ENCODE peak calls at places on chromosomes 4 and X, in ten cellular contexts. T is NB4, W is AG04450, Z is LNCaP clone FGC, X is cardiac muscle cell, E is HepG2, S is AG04449, M is HCT116, L is tibial nerve, O is MM.1S. R is an unnamed sample.

GRCh38 chrX:37454537-37455285 is 105.5 kb downstream of the PRRG1 start:
- DNase-seq in T (no peak), W (no peak), Z (no peak), X (no peak), E (no peak), S (no peak), M (peak; percentile 73), L (no peak), O (no peak), R (no peak)

GRCh38 chrX:153768311-153769157 is 4.5 kb downstream of the PLXNB3 start:
- DNase-seq in T (no peak), W (no peak), Z (no peak), X (no peak), E (no peak), S (no peak), M (no peak), L (no peak), O (no peak), R (no peak)

GRCh38 chr4:173835863-173836262 is 305.8 kb upstream of the HAND2 start:
- DNase-seq in T (no peak), W (peak; percentile 24), Z (no peak), X (peak; percentile 74), E (no peak), S (no peak), M (no peak), L (no peak), O (no peak), R (no peak)

GRCh38 chr4:20272411-20272872 is 20.7 kb downstream of the SLIT2 start:
- DNase-seq in T (no peak), W (no peak), Z (no peak), X (no peak), E (no peak), S (no peak), M (no peak), L (no peak), O (no peak), R (no peak)

GRCh38 chr4:34720563-34720962 is 1523.8 kb downstream of the ARAP2 start:
- DNase-seq in T (peak; percentile 60), W (no peak), Z (peak; percentile 11), X (peak; percentile 58), E (peak; percentile 17), S (no peak), M (peak; percentile 27), L (no peak), O (peak; percentile 47), R (peak; percentile 74)

GRCh38 chr4:162352580-162353107 is 188.8 kb upstream of the FSTL5 start:
- DNase-seq in T (no peak), W (no peak), Z (peak; percentile 45), X (no peak), E (no peak), S (no peak), M (no peak), L (no peak), O (no peak), R (no peak)

GRCh38 chr4:110735691-110736090 is 112.8 kb upstream of the PITX2 start:
- DNase-seq in T (no peak), W (no peak), Z (no peak), X (peak; percentile 18), E (no peak), S (no peak), M (no peak), L (no peak), O (no peak), R (no peak)

GRCh38 chr4:10704050-10704810 is 19.7 kb upstream of the CLNK start:
- DNase-seq in T (no peak), W (no peak), Z (no peak), X (no peak), E (no peak), S (no peak), M (no peak), L (no peak), O (no peak), R (no peak)

GRCh38 chr4:151468715-151469696 is 60.0 kb downstream of the FHIP1A start:
- DNase-seq in T (no peak), W (no peak), Z (no peak), X (no peak), E (no peak), S (no peak), M (no peak), L (no peak), O (no peak), R (no peak)

GRCh38 chrX:43508694-43509093 is 147.4 kb upstream of the MAOA start:
- DNase-seq in T (no peak), W (no peak), Z (no peak), X (no peak), E (no peak), S (no peak), M (no peak), L (no peak), O (no peak), R (no peak)

GRCh38 chr4:2820216-2820982 is 23.2 kb upstream of the ADD1 start:
- DNase-seq in T (no peak), W (no peak), Z (no peak), X (no peak), E (no peak), S (no peak), M (no peak), L (no peak), O (no peak), R (no peak)

GRCh38 chr4:109419679-109420078 is 13.9 kb upstream of the SEC24B start:
- DNase-seq in T (peak; percentile 76), W (no peak), Z (no peak), X (peak; percentile 58), E (no peak), S (no peak), M (no peak), L (no peak), O (no peak), R (no peak)

GRCh38 chr4:109412805-109413204 is 20.8 kb upstream of the SEC24B start:
- DNase-seq in T (no peak), W (no peak), Z (peak; percentile 91), X (no peak), E (no peak), S (no peak), M (no peak), L (no peak), O (no peak), R (no peak)

GRCh38 chr4:109424093-109424818 is 9.4 kb upstream of the SEC24B start:
- DNase-seq in T (no peak), W (no peak), Z (no peak), X (no peak), E (no peak), S (no peak), M (no peak), L (no peak), O (peak; percentile 67), R (no peak)

GRCh38 chr4:109414938-109415337 is 18.7 kb upstream of the SEC24B start:
- DNase-seq in T (no peak), W (no peak), Z (no peak), X (no peak), E (no peak), S (no peak), M (no peak), L (no peak), O (no peak), R (no peak)

DNA sequence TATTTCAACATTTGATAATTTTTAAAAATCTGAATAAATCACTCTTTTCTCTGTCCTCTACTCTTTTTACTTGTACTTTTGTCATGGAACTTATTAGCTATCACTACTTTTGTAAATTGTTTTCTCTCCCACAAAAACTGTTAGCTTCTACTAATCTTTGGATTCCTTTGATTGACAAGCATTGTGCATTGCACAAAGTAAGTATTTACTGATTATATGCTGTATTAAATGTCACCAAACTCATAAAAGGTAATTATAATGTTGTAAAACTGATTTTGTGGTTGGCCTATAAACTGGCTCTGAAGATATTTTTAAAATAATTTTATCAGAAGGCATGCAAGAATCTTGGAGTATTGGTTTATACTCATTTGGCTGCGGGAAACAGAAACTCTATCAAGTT is 15.0 kb upstream of the SEC24B start:
- DNase-seq in T (no peak), W (no peak), Z (no peak), X (no peak), E (no peak), S (no peak), M (no peak), L (no peak), O (no peak), R (no peak)
- TF ChIP-seq CTCF in T (no peak), W (no peak), Z (no peak), X (no peak), E (no peak), S (no peak), M (no peak), L (no peak), O (no peak), R (no peak)

GRCh38 chrX:54540289-54540688 is 10.3 kb downstream of the GNL3L start:
- DNase-seq in T (no peak), W (peak; percentile 20), Z (no peak), X (no peak), E (no peak), S (peak; percentile 26), M (no peak), L (no peak), O (no peak), R (no peak)
- TF ChIP-seq CTCF in T (no peak), W (peak; percentile 29), Z (no peak), X (peak; percentile 8), E (no peak), S (peak; percentile 31), M (no peak), L (no peak), O (no peak), R (no peak)

GRCh38 chrX:729583-730409 is 99.2 kb downstream of the SHOX start:
- DNase-seq in T (no peak), W (no peak), Z (no peak), X (no peak), E (no peak), S (no peak), M (no peak), L (no peak), O (no peak), R (no peak)

GRCh38 chrX:724256-724655 is 93.7 kb downstream of the SHOX start:
- DNase-seq in T (no peak), W (no peak), Z (no peak), X (no peak), E (no peak), S (no peak), M (no peak), L (no peak), O (no peak), R (no peak)

GRCh38 chrX:723781-724180 is 93.2 kb downstream of the SHOX start:
- DNase-seq in T (no peak), W (no peak), Z (no peak), X (no peak), E (no peak), S (no peak), M (no peak), L (no peak), O (no peak), R (no peak)

GRCh38 chrX:727738-728621 is 97.4 kb downstream of the SHOX start:
- DNase-seq in T (no peak), W (no peak), Z (no peak), X (peak; percentile 45), E (peak; percentile 9), S (no peak), M (peak; percentile 28), L (no peak), O (no peak), R (no peak)
- TF ChIP-seq CTCF in T (peak; percentile 17), W (no peak), Z (peak; percentile 44), X (no peak), E (peak; percentile 49), S (no peak), M (peak; percentile 58), L (no peak), O (peak; percentile 25), R (peak; percentile 51)

DNA sequence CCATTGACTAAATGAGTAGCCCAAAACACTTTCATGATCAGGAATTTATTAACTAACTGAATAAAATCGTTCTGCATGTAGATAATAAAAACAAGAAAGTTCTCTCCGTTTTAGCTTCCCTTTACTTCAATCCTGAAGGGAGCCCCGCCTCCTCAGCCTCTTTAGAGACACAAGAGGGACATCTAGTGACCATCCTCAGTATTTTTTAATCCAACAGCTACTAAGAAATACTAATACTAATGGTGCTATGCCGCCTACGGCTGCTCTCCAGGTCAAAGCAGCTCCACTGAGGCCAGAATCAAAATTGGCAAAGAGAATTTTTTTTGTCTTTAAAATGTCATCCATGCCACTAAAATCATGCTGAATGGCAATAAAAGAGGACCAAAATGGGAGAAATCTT is 3.2 kb upstream of the PCDH19 start:
- DNase-seq in T (peak; percentile 56), W (no peak), Z (peak; percentile 11), X (peak; percentile 84), E (peak; percentile 33), S (no peak), M (no peak), L (peak; percentile 35), O (peak; percentile 68), R (peak; percentile 5)
- TF ChIP-seq CTCF in T (peak; percentile 7), W (peak; percentile 46), Z (peak; percentile 45), X (peak; percentile 38), E (peak; percentile 53), S (peak; percentile 13), M (peak; percentile 54), L (peak; percentile 59), O (peak; percentile 58), R (peak; percentile 19)